ENCODE peak calls at places on chromosomes 16 and 17, in eight cellular contexts. G is sigmoid colon, E is suprapubic skin, H is ovary, K is tibial nerve, I is SK-N-SH, N is GM12878, P is K562. Z is an unnamed sample.
A peak's percentile ranks its signal among the peaks of the same experiment; 100 is the strongest.

GRCh38 chr17:78558181-78558850 is 18.9 kb downstream of the DNAH17 start:
- DNase-seq in G (no peak), E (no peak), H (no peak), K (no peak), I (peak; percentile 74), N (no peak), P (peak; percentile 67), Z (no peak)

GRCh38 chr17:10327640-10328039 is 45.2 kb downstream of the MYH13 start:
- DNase-seq in G (peak; percentile 86), E (peak; percentile 78), H (peak; percentile 56), K (peak; percentile 80), I (peak; percentile 75), N (peak; percentile 35), P (peak; percentile 70), Z (peak; percentile 84)

GRCh38 chr16:86747761-86748160 is 169.4 kb downstream of the FOXL1 start:
- DNase-seq in G (peak; percentile 46), E (no peak), H (no peak), K (no peak), I (no peak), N (no peak), P (no peak), Z (no peak)

GRCh38 chr17:71987634-71988033 is 133.2 kb upstream of the SOX9 start:
- DNase-seq in G (no peak), E (no peak), H (no peak), K (no peak), I (no peak), N (no peak), P (no peak), Z (no peak)

GRCh38 chr17:29617481-29618271 is 5.0 kb downstream of the CORO6 start:
- DNase-seq in G (peak; percentile 86), E (no peak), H (no peak), K (peak; percentile 56), I (no peak), N (peak; percentile 36), P (peak; percentile 89), Z (peak; percentile 89)

GRCh38 chr16:69927056-69927757 is 23.9 kb upstream of the CLEC18A start:
- DNase-seq in G (peak; percentile 85), E (no peak), H (peak; percentile 89), K (peak; percentile 64), I (no peak), N (no peak), P (no peak), Z (no peak)

GRCh38 chr17:77951123-77951522 is 7.4 kb upstream of the TNRC6C start:
- DNase-seq in G (no peak), E (no peak), H (no peak), K (no peak), I (no peak), N (no peak), P (no peak), Z (no peak)

GRCh38 chr16:70157105-70157476 is 16.5 kb upstream of the CLEC18C start:
- DNase-seq in G (no peak), E (peak; percentile 45), H (no peak), K (no peak), I (peak; percentile 6), N (no peak), P (peak; percentile 5), Z (no peak)

GRCh38 chr16:8080817-8081216 is 509.5 kb downstream of the TMEM114 start:
- DNase-seq in G (no peak), E (no peak), H (no peak), K (no peak), I (no peak), N (no peak), P (no peak), Z (no peak)

GRCh38 chr17:76909971-76910760 is 42.0 kb downstream of the MGAT5B start:
- DNase-seq in G (no peak), E (no peak), H (peak; percentile 46), K (no peak), I (no peak), N (no peak), P (peak; percentile 67), Z (peak; percentile 17)

GRCh38 chr16:73232555-73233422 is 184.9 kb upstream of the ZFHX3 start:
- DNase-seq in G (peak; percentile 84), E (no peak), H (peak; percentile 64), K (no peak), I (peak; percentile 39), N (no peak), P (no peak), Z (peak; percentile 18)

GRCh38 chr16:72001180-72001890 is 1.1 kb upstream of the PKD1L3 start:
- DNase-seq in G (no peak), E (no peak), H (no peak), K (no peak), I (no peak), N (no peak), P (no peak), Z (no peak)

GRCh38 chr17:74995847-74996246 is 8.4 kb downstream of the CDR2L start:
- DNase-seq in G (no peak), E (no peak), H (no peak), K (no peak), I (no peak), N (no peak), P (no peak), Z (no peak)

GRCh38 chr17:31281061-31281460 is 16.0 kb downstream of the OMG start:
- DNase-seq in G (no peak), E (no peak), H (no peak), K (no peak), I (no peak), N (no peak), P (no peak), Z (no peak)

GRCh38 chr17:52410781-52411180 is 252.3 kb upstream of the CA10 start:
- DNase-seq in G (no peak), E (no peak), H (no peak), K (no peak), I (no peak), N (no peak), P (no peak), Z (no peak)

GRCh38 chr17:28720247-28720996 is 637 bp downstream of the RPL23A start:
- DNase-seq in G (no peak), E (no peak), H (no peak), K (no peak), I (no peak), N (no peak), P (no peak), Z (no peak)

GRCh38 chr17:10875411-10875810 is 37.5 kb upstream of the PIRT start:
- DNase-seq in G (no peak), E (no peak), H (peak; percentile 28), K (no peak), I (no peak), N (no peak), P (peak; percentile 6), Z (no peak)

GRCh38 chr16:83899272-83899897 is 470 bp downstream of the MLYCD start:
- DNase-seq in G (peak; percentile 77), E (peak; percentile 75), H (peak; percentile 51), K (no peak), I (peak; percentile 78), N (no peak), P (peak; percentile 61), Z (peak; percentile 67)

GRCh38 chr17:38797091-38797490 is 2.3 kb downstream of the PIP4K2B start:
- DNase-seq in G (no peak), E (no peak), H (no peak), K (no peak), I (no peak), N (no peak), P (no peak), Z (no peak)

GRCh38 chr16:56936950-56937349 is 5.0 kb downstream of the HERPUD1 start:
- DNase-seq in G (no peak), E (no peak), H (no peak), K (no peak), I (no peak), N (no peak), P (no peak), Z (no peak)

GRCh38 chr16:88769617-88770458 is 15.2 kb downstream of the PIEZO1 start:
- DNase-seq in G (no peak), E (no peak), H (no peak), K (no peak), I (peak; percentile 76), N (no peak), P (peak; percentile 92), Z (peak; percentile 61)
- H3K27ac ChIP-seq in G (peak overlapping the region; percentile 97), E (peak overlapping the region; percentile 86), H (no peak overlapping the region), K (peak overlapping the region; percentile 49), I (peak overlapping the region; percentile 88), N (no peak overlapping the region), P (peak overlapping the region; percentile 91), Z (peak overlapping the region; percentile 82)

GRCh38 chr16:88428156-88428555 is 24.9 kb upstream of the ZFPM1 start:
- DNase-seq in G (no peak), E (no peak), H (no peak), K (no peak), I (no peak), N (no peak), P (no peak), Z (no peak)
- TF ChIP-seq EP300 in G (no peak), E (no peak), H (no peak), K (no peak), I (no peak), N (no peak), P (no peak), Z (no peak)

GRCh38 chr16:24683847-24684493 is 45.5 kb upstream of the TNRC6A start:
- DNase-seq in G (no peak), E (no peak), H (no peak), K (no peak), I (no peak), N (no peak), P (no peak), Z (no peak)
- H3K27me3 ChIP-seq in G (no peaks in the 10 kb centered on the region), E (no peaks in the 10 kb centered on the region), H (no peaks in the 10 kb centered on the region), K (no peaks in the 10 kb centered on the region), I (no peaks in the 10 kb centered on the region), N (no peaks in the 10 kb centered on the region), P (peaks cover 25% of the 10 kb centered on the region), Z (no peaks in the 10 kb centered on the region)

GRCh38 chr17:59671386-59671785 is 35.8 kb downstream of the PTRH2 start:
- DNase-seq in G (no peak), E (no peak), H (no peak), K (no peak), I (no peak), N (no peak), P (no peak), Z (no peak)

GRCh38 chr17:59668816-59669215 is 38.4 kb downstream of the PTRH2 start:
- DNase-seq in G (no peak), E (no peak), H (no peak), K (no peak), I (no peak), N (no peak), P (no peak), Z (no peak)

GRCh38 chr17:59669411-59669810 is 37.8 kb downstream of the PTRH2 start:
- DNase-seq in G (no peak), E (no peak), H (no peak), K (no peak), I (no peak), N (no peak), P (no peak), Z (no peak)

GRCh38 chr17:59666235-59666634 is 41.0 kb downstream of the PTRH2 start:
- DNase-seq in G (no peak), E (no peak), H (no peak), K (no peak), I (no peak), N (no peak), P (no peak), Z (peak; percentile 42)

GRCh38 chr17:59669944-59670343 is 37.3 kb downstream of the PTRH2 start:
- DNase-seq in G (no peak), E (no peak), H (no peak), K (no peak), I (no peak), N (no peak), P (no peak), Z (no peak)
- H3K27ac ChIP-seq in G (no peak overlapping the region), E (no peak overlapping the region), H (no peak overlapping the region), K (no peak overlapping the region), I (peak overlapping the region; percentile 82), N (peak overlapping the region; percentile 52), P (no peak overlapping the region), Z (peak overlapping the region; percentile 85)

Z was measured in transverse colon.